ENCODE peak calls at places on chromosomes 16 and 17, in five cellular contexts. Z is progenitor cell of endocrine pancreas, A is A549, I is DMS79 treated with DMSO at 0.1 percent for 48 hours, V is NCI-H524. E is an unnamed sample.

GRCh38 chr16:7910116-7910515 is 577.5 kb downstream of the RBFOX1 start:
- DNase-seq in A (no peak), Z (no peak), I (no peak), V (no peak), E (no peak)

GRCh38 chr16:88473666-88474534 is 20.8 kb downstream of the ZFPM1 start:
- DNase-seq in A (no peak), I (no peak), V (no peak), Z (no peak), E (no peak)

GRCh38 chr16:54585094-54585493 is 298.5 kb upstream of the IRX3 start:
- DNase-seq in Z (no peak), V (no peak), I (no peak), A (no peak), E (no peak)

GRCh38 chr17:39867084-39867890 is 715 bp upstream of the ZPBP2 start:
- DNase-seq in Z (no peak), A (no peak), V (no peak), I (no peak), E (no peak)

GRCh38 chr16:17335826-17336492 is 134.8 kb downstream of the XYLT1 start:
- DNase-seq in V (no peak), Z (no peak), A (no peak), I (no peak), E (no peak)

GRCh38 chr17:42365136-42365535 is 23.1 kb downstream of the STAT3 start:
- DNase-seq in V (no peak), Z (no peak), A (peak), I (no peak), E (no peak)

GRCh38 chr17:12983986-12984932 is 33.6 kb downstream of the ELAC2 start:
- DNase-seq in Z (no peak), A (no peak), V (no peak), I (no peak), E (peak)

GRCh38 chr16:9836118-9836736 is 346.0 kb downstream of the GRIN2A start:
- DNase-seq in V (no peak), Z (peak), I (no peak), A (no peak), E (peak)

GRCh38 chr17:52823155-52823554 is 664.6 kb upstream of the CA10 start:
- DNase-seq in V (no peak), I (no peak), Z (no peak), A (no peak), E (no peak)

GRCh38 chr16:54939537-54940278 is 9.0 kb downstream of the IRX5 start:
- DNase-seq in Z (no peak), I (no peak), A (no peak), V (no peak), E (no peak)

GRCh38 chr16:87463722-87464690 is 28.8 kb downstream of the ZCCHC14 start:
- DNase-seq in Z (no peak), I (no peak), V (no peak), A (no peak), E (no peak)

GRCh38 chr17:41962111-41962510 is 4.5 kb upstream of the CNP start:
- DNase-seq in I (no peak), A (no peak), Z (no peak), V (no peak), E (peak)

GRCh38 chr17:29687601-29688000 is 64.9 kb upstream of the CORO6 start:
- DNase-seq in I (no peak), Z (no peak), A (no peak), V (no peak), E (no peak)

E was measured in Karpas-422.